ENCODE peak calls at places on chromosomes 1 and 21, in five cellular contexts. V is stimulated activated CD4-positive, alpha-beta T cell treated with anti-CD3 and anti-CD28 coated beads, TNF-alpha, amount 100 ng/mL, for 1 hour; B is T-helper 2 cell; E is left cardiac atrium; T is activated CD4-positive, alpha-beta T cell treated with anti-CD3 and anti-CD28 coated beads, Interleukin-2, amount 10 ng/mL, durations not matched to agents 7 days and 5 days. J is an unnamed sample.

GRCh38 chr1:23286401-23286800 is 57.7 kb downstream of the HNRNPR start:
- DNase-seq in V (no peak), B (no peak), E (no peak), T (no peak), J (no peak)

GRCh38 chr1:34101151-34101550 is 63.9 kb downstream of the CSMD2 start:
- DNase-seq in V (no peak), B (no peak), E (no peak), T (no peak), J (no peak)

GRCh38 chr1:48841945-48842344 is 65.3 kb upstream of the BEND5 start:
- DNase-seq in V (no peak), B (no peak), E (no peak), T (no peak), J (no peak)

GRCh38 chr1:167634435-167634834 is 4.4 kb downstream of the RCSD1 start:
- DNase-seq in V (no peak), B (no peak), E (no peak), T (no peak), J (no peak)

GRCh38 chr1:18527921-18528320 is 47.2 kb downstream of the KLHDC7A start:
- DNase-seq in V (no peak), B (no peak), E (no peak), T (no peak), J (no peak)

GRCh38 chr21:27425172-27425571 is 458.3 kb upstream of the ADAMTS5 start:
- DNase-seq in V (no peak), B (no peak), E (no peak), T (no peak), J (no peak)

GRCh38 chr1:35364732-35365131 is 96.2 kb downstream of the ZMYM4 start:
- DNase-seq in V (no peak), B (no peak), E (no peak), T (no peak), J (no peak)

GRCh38 chr1:6777813-6778212 is 7.4 kb upstream of the CAMTA1 start:
- DNase-seq in V (no peak), B (no peak), E (no peak), T (no peak), J (no peak)

GRCh38 chr1:161723459-161724149 is 2.3 kb downstream of the FCRLB start:
- DNase-seq in V (no peak), B (no peak), E (no peak), T (no peak), J (no peak)

GRCh38 chr21:26140185-26140584 is 30.4 kb downstream of the APP start:
- DNase-seq in V (no peak), B (no peak), E (peak; percentile 69), T (no peak), J (no peak)

GRCh38 chr1:201885531-201886075 is 3.1 kb upstream of the SHISA4 start:
- DNase-seq in V (no peak), B (no peak), E (no peak), T (no peak), J (no peak)

GRCh38 chr1:29230204-29230552 is 556 bp downstream of the MECR start:
- DNase-seq in V (no peak), B (no peak), E (no peak), T (no peak), J (no peak)

GRCh38 chr1:206513312-206514111 is 6.2 kb downstream of the RASSF5 start:
- DNase-seq in V (no peak), B (no peak), E (peak; percentile 79), T (no peak), J (no peak)